ENCODE peak calls at places on chromosomes 1 and 21, in five cellular contexts. E is K562, H is A549, N is SK-N-SH, Y is H1. P is an unnamed sample.

GRCh38 chr1:232398823-232399222 is 231.1 kb downstream of the SIPA1L2 start:
- DNase-seq in Y (no peak), E (no peak), N (no peak), H (no peak), P (no peak)

GRCh38 chr1:203182377-203182927 is 4.1 kb downstream of the CHI3L1 start:
- DNase-seq in E (no peak), Y (no peak), N (no peak), H (no peak), P (no peak)

GRCh38 chr1:226890331-226891108 is 20.1 kb downstream of the PSEN2 start:
- DNase-seq in E (no peak), H (no peak), N (no peak), Y (no peak), P (no peak)

GRCh38 chr1:98749152-98749756 is 87.7 kb downstream of the SNX7 start:
- DNase-seq in E (no peak), Y (no peak), H (no peak), N (no peak), P (no peak)

GRCh38 chr1:184971522-184972265 is 2.6 kb downstream of the NIBAN1 start:
- DNase-seq in H (no peak), N (no peak), E (no peak), Y (no peak), P (no peak)

GRCh38 chr1:228039986-228040385 is 33.2 kb downstream of the WNT3A start:
- DNase-seq in Y (no peak), N (no peak), E (no peak), H (no peak), P (no peak)

GRCh38 chr1:26078286-26079177 is 11.1 kb upstream of the TRIM63 start:
- DNase-seq in E (peak), Y (no peak), H (no peak), N (no peak), P (no peak)

GRCh38 chr1:70101774-70102173 is 103.6 kb downstream of the LRRC40 start:
- DNase-seq in N (no peak), H (no peak), E (no peak), Y (no peak), P (no peak)

GRCh38 chr1:223250632-223251015 is 107.6 kb upstream of the TLR5 start:
- DNase-seq in H (no peak), E (no peak), N (no peak), Y (no peak), P (no peak)

GRCh38 chr1:79133703-79134258 is 127.3 kb upstream of the ADGRL4 start:
- DNase-seq in E (no peak), N (no peak), Y (no peak), H (no peak), P (no peak)

GRCh38 chr1:182996816-182997215 is 26.4 kb upstream of the LAMC1 start:
- DNase-seq in E (no peak), N (no peak), H (no peak), Y (no peak), P (no peak)

GRCh38 chr1:182998482-182998881 is 24.7 kb upstream of the LAMC1 start:
- DNase-seq in H (no peak), N (no peak), E (no peak), Y (no peak), P (no peak)

GRCh38 chr1:183000161-183000560 is 23.1 kb upstream of the LAMC1 start:
- DNase-seq in N (no peak), E (no peak), H (no peak), Y (no peak), P (no peak)

GRCh38 chr1:182993746-182994145 is 29.5 kb upstream of the LAMC1 start:
- DNase-seq in N (no peak), Y (no peak), H (no peak), E (no peak), P (no peak)

DNA sequence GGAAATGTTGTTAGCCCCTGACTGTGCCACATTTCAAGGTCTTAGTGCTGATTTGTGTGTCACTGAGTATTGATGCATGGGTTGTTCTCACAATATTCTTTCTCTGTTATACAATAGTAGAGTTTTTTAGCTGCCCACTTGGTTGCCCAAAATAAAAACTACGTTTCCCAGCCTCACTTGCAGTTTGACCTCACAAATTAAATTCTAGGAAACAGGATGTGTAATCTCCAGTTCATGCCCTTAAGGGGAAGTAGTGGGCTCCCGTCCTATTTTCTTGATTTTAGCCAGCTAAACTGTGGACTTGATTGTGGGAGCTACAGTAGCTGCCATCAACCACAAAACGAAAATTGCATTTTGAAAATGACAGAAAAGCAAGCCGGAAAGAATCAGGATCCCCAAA is 27.3 kb upstream of the LAMC1 start:
- DNase-seq in E (no peak), H (no peak), Y (no peak), N (peak), P (no peak)
- TF ChIP-seq CHD2 in E (no peak), H (no peak), Y (no peak), N (no peak), P (no peak)

GRCh38 chr1:115098979-115099692 is 9.8 kb upstream of the TSPAN2 start:
- DNase-seq in H (no peak), Y (no peak), E (no peak), N (no peak), P (no peak)
- TF ChIP-seq CHD2 in H (no peak), Y (no peak), E (no peak), N (no peak), P (no peak)

GRCh38 chr21:32102426-32102825 is 176.4 kb downstream of the MIS18A start:
- DNase-seq in E (no peak), H (no peak), Y (no peak), N (no peak), P (no peak)
- TF ChIP-seq CHD2 in E (no peak), H (no peak), Y (no peak), N (no peak), P (no peak)

GRCh38 chr1:179296356-179296755 is 2.8 kb downstream of the SOAT1 start:
- DNase-seq in E (no peak), H (no peak), Y (no peak), N (no peak), P (no peak)
- TF ChIP-seq CHD2 in E (no peak), H (no peak), Y (no peak), N (no peak), P (no peak)

DNA sequence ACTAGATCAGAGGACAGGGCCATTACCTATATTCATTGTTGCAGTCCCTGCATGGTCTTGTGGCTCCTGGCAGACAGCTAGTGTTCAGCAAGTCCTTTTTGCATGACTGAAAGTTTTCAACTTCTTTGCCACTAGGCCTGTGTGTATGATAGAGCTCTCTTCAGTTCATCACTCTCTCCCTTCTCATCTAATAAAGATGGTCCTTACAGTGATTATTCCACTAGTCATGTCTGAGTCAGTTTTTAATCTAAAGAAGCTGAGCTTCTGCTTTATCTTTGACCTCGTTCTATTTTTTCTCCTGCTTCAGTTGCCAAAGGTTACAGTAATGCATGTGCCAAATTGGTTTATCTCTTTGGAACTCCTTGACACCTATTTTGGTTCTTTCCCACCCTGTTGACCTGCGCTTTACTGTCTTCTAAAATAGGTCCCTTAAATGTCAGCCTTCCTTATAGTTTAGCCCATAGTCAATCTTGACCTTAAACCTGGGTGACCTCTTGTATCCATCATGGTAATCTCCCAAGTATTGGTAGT is 6.4 kb downstream of the CXADR start:
- DNase-seq in E (no peak), H (no peak), N (no peak), Y (no peak), P (no peak)
- TF ChIP-seq CHD2 in E (no peak), H (no peak), N (no peak), Y (no peak), P (no peak)

DNA sequence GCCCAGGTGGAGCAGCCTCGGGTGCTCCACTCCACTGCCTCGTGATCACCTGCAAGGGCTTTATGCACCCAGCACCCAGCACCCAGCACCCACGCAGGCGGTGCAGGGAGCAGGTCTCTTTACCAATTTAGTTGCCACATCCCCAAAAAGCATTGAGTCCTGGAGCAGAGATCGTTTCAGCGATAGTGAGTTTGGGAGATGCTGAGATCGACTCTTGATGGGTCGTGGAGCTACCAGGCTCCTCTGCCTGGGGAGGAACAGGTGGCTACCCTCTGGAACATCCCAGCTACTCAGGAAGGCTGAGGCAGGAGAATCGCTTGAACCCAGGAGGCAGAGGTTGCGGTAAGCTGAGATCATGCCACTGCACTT is 106.7 kb upstream of the SLC45A1 start:
- DNase-seq in E (no peak), H (no peak), N (no peak), Y (no peak), P (no peak)
- TF ChIP-seq CHD2 in E (no peak), H (no peak), N (no peak), Y (no peak), P (no peak)

GRCh38 chr1:8415526-8416278 is 97.8 kb downstream of the SLC45A1 start:
- DNase-seq in N (no peak), E (no peak), H (no peak), Y (no peak), P (no peak)
- TF ChIP-seq CHD2 in N (no peak), E (no peak), H (no peak), Y (no peak), P (no peak)

GRCh38 chr21:38032402-38032801 is 116.1 kb upstream of the KCNJ6 start:
- DNase-seq in Y (no peak), N (no peak), H (no peak), E (no peak), P (no peak)

GRCh38 chr21:38027901-38028300 is 111.6 kb upstream of the KCNJ6 start:
- DNase-seq in E (peak), H (peak), N (no peak), Y (no peak), P (no peak)
- TF ChIP-seq CHD2 in E (no peak), H (no peak), N (no peak), Y (no peak), P (no peak)

DNA sequence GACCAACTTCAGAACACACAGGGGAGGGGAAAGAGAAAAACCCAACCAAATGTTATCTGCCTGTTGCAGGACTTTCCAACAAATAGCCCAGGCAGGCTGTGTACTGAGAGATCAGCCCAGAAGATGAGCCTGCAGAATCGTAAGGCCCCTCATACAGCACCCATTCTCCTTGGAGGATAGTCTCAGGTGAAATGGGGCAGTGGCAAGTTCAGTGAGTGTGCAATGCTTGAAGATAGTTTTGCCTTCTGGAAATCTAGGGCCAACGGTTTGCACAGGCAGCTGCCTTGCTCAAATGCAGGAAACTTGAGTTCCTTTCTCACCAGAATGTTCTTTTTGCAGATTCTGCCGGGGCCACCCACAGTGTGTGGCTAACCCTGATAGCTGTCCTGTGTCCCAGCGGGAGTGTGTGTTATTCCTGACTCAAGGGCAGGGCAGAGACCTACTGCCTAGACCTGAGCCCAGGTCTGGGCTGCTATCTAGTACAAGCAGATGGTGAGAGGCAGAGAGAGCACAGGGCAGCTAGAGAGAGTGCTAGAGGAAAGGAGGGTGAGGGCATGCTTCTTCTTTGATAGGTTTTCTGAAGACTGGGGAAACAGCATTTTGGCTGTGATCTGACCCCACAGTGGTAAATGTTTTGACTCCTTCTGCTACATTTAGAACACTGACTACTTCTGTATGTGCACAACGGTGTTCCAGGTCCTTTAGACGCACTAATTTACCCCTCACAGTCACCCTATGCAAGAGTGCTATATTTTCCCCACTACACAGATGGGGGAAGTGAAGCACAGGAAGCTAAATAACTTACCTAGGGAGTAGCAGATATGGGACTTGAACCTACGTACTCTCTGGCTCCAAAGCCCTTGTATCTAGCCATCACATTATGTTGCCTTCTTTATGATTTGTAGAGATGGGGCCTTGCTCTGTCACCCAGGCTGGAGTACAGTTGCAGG is 49.0 kb downstream of the GADD45A start:
- DNase-seq in E (peak), H (no peak), N (no peak), Y (no peak), P (no peak)
- TF ChIP-seq CHD2 in E (no peak), H (no peak), N (no peak), Y (no peak), P (no peak)

DNA sequence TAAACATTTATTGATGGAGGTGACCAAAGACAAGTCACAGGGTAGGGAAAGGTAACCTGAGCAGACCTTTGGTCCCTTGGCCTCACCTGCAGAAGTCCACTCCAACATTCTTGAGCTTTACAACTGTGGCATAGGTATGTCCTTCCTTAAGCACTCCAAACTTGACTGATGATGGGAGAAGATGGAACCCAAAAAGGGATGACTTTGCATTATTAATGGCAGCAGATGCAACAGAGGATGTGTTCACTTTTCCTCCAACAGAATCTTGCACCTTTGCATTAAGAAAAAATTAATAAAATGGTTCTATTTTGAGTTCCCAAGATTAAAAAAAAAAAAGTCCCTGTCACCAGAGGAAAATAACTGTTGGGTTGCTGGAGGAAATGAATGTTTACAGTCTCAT is 42.2 kb downstream of the WDR3 start:
- DNase-seq in N (no peak), H (no peak), E (no peak), Y (no peak), P (no peak)
- TF ChIP-seq CHD2 in N (no peak), H (no peak), E (no peak), Y (no peak), P (no peak)

P was measured in HepG2.